ENCODE peak calls at places on chromosomes 7 and 10, in seven cellular contexts. H is lung, I is hepatocyte, G is uterus, Q is vagina, J is OCI-LY7, Y is cardiac muscle cell. K is an unnamed sample.

GRCh38 chr7:47889723-47890122 is 58.5 kb downstream of the PKD1L1 start:
- DNase-seq in I (no peak), G (no peak), H (no peak), Q (no peak), Y (no peak), J (no peak), K (peak)

GRCh38 chr7:149865437-149865836 is 8.3 kb upstream of the ATP6V0E2 start:
- DNase-seq in H (no peak), J (peak), I (no peak), G (no peak), Q (no peak), Y (peak), K (no peak)

GRCh38 chr10:93746844-93747284 is 10.9 kb upstream of the LGI1 start:
- DNase-seq in Y (peak), Q (no peak), I (peak), G (no peak), H (no peak), J (peak), K (peak)

GRCh38 chr7:45252248-45252647 is 94.7 kb downstream of the RAMP3 start:
- DNase-seq in J (no peak), I (no peak), Q (no peak), G (no peak), Y (no peak), H (peak), K (no peak)

GRCh38 chr10:34528320-34528719 is 286.8 kb downstream of the PARD3 start:
- DNase-seq in Q (no peak), J (no peak), H (peak), Y (peak), I (peak), G (no peak), K (no peak)

GRCh38 chr7:96497567-96497966 is 175.7 kb upstream of the SLC25A13 start:
- DNase-seq in G (no peak), J (no peak), I (no peak), Q (no peak), H (no peak), Y (no peak), K (no peak)

GRCh38 chr7:158266426-158266816 is 321.2 kb downstream of the PTPRN2 start:
- DNase-seq in I (no peak), G (no peak), Q (no peak), H (no peak), J (no peak), Y (no peak), K (no peak)

GRCh38 chr7:134315679-134316538 is 821 bp downstream of the SLC35B4 start:
- DNase-seq in Y (peak), G (no peak), H (peak), Q (no peak), I (peak), J (peak), K (no peak)

GRCh38 chr7:155001756-155002410 is 1.0 kb downstream of the PAXIP1 start:
- DNase-seq in Q (no peak), J (peak), Y (peak), I (peak), G (no peak), H (no peak), K (no peak)

GRCh38 chr7:153027904-153028303 is 268.4 kb downstream of the ACTR3B start:
- DNase-seq in J (no peak), Y (no peak), I (no peak), H (no peak), G (no peak), Q (no peak), K (no peak)

GRCh38 chr10:27723436-27723835 is 22.2 kb downstream of the MKX start:
- DNase-seq in Y (peak), H (no peak), I (no peak), G (no peak), Q (no peak), J (no peak), K (no peak)

GRCh38 chr10:124075116-124075955 is 18.1 kb downstream of the CHST15 start:
- DNase-seq in Q (no peak), G (no peak), H (no peak), Y (no peak), I (no peak), J (peak), K (peak)

DNA sequence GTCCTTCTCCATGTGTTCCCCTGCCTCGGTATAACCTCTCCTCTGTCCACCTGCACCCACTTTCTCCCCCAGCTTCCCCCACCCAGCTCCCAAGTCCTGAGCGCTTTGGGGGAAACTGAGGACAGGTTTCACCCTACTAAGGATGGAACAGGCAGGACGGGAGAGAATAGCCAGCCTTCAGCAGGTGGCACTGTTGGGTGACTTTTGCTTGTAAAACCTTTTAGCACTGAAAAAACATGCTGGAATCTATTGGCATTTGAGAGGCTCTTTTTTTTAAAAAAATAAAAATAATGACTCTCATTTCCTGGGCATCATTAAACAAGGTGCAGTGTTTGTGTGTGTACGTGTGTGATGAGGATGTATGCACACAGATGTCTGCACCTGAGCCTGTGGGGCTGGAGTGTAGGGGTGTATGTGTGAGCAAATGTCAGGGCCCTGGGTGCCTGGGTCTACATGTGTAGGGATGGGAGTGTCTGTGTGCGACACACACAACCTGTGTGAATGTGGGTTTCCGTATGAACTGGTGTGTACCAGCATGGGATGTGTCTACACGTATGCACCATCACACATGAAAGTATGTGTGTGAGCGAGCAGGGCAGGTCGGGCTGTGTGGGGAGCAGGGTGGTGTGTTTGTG is 177.9 kb downstream of the RPS24 start:
- DNase-seq in Y (peak), H (no peak), I (peak), Q (no peak), J (peak), G (peak), K (peak)
- H3K27ac ChIP-seq in Y (peak), H (no peak), I (no peak), Q (no peak), J (no peak), G (peak), K (no peak)

DNA sequence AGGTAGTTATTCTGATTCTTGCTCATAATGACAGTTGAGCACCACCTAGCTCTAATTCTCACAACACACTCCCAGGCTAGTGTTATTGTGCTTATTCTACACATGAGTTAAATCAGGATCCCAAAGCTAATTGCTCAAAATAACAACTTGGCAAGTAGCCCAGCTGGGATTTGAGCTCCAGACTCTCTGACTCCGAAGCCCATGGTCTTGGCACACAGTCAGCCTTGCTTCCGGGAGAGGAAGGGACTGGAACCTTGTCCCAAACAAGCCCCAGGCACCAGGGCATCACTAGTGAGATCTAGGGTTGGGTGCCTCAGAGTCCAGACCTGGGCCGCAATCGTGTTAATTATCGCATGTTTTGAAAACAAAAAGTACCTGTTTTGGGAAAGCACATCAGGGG is 101.4 kb downstream of the GPAM start:
- DNase-seq in Q (no peak), G (peak), Y (no peak), H (no peak), J (no peak), I (peak), K (peak)
- TF ChIP-seq CTCF in Q (no peak), G (no peak), Y (no peak), H (no peak), J (no peak), I (no peak), K (no peak)

DNA sequence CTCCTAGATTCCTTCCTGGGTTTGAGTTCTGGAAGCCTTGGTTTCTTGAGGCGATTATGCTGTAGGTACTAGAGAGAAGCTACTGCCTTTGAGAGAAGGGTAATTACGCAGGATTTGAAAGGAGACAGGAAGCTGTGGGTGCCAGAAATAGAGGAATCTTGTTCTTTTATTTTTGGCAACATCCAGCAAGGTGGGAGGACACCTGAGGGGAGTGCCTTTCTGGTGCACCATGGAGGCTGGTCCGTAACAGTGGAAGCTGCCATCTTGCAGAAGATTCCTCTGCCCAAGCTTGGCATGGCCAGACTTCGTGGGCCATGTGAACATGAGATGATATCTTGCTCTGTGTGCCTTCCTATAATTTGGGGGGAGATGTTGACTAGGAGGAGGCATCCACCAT is 98.0 kb downstream of the PFKFB3 start:
- DNase-seq in Q (no peak), G (no peak), J (no peak), H (no peak), I (no peak), Y (no peak), K (no peak)
- H3K27ac ChIP-seq in Q (no peak), G (no peak), J (peak), H (no peak), I (peak), Y (peak), K (no peak)

DNA sequence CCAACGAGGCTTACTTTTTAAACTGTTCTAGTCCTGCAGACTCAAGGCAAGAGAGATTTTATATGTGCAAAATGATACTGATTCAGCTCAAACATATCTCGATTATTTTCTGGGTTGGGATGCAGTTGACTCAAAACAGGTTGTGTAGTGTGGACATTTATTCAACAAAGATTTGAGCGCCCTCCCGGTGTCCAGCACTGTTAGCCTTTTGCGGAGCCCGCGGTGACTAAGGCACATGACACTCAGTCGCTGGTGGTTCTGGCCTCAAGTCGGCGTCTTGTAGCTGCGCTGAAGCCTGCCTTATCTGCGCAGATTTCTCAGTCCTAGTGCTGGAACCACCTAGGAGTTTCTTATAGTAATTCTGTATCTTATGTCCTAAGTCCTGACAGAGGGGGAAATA is 938 bp upstream of the CADPS2 start:
- DNase-seq in G (peak), Y (peak), H (peak), J (no peak), Q (no peak), I (peak), K (peak)
- TF ChIP-seq CTCF in G (peak), Y (peak), H (no peak), J (no peak), Q (peak), I (peak), K (no peak)

GRCh38 chr10:95416270-95416669 is 125.5 kb upstream of the PDLIM1 start:
- DNase-seq in G (no peak), I (no peak), J (no peak), Q (no peak), Y (no peak), H (no peak), K (no peak)

GRCh38 chr10:95416973-95417372 is 126.2 kb upstream of the PDLIM1 start:
- DNase-seq in Y (no peak), I (no peak), J (no peak), G (no peak), H (no peak), Q (no peak), K (no peak)

GRCh38 chr10:95414016-95414830 is 123.4 kb upstream of the PDLIM1 start:
- DNase-seq in J (no peak), G (no peak), I (no peak), Y (no peak), H (no peak), Q (no peak), K (no peak)

GRCh38 chr10:95414844-95415545 is 124.2 kb upstream of the PDLIM1 start:
- DNase-seq in Y (no peak), G (no peak), H (no peak), I (no peak), J (no peak), Q (no peak), K (no peak)

GRCh38 chr10:95415631-95416031 is 124.8 kb upstream of the PDLIM1 start:
- DNase-seq in Y (no peak), G (no peak), H (no peak), Q (no peak), J (no peak), I (no peak), K (no peak)
- H3K27ac ChIP-seq in Y (no peak), G (peak), H (peak), Q (peak), J (no peak), I (no peak), K (no peak)

DNA sequence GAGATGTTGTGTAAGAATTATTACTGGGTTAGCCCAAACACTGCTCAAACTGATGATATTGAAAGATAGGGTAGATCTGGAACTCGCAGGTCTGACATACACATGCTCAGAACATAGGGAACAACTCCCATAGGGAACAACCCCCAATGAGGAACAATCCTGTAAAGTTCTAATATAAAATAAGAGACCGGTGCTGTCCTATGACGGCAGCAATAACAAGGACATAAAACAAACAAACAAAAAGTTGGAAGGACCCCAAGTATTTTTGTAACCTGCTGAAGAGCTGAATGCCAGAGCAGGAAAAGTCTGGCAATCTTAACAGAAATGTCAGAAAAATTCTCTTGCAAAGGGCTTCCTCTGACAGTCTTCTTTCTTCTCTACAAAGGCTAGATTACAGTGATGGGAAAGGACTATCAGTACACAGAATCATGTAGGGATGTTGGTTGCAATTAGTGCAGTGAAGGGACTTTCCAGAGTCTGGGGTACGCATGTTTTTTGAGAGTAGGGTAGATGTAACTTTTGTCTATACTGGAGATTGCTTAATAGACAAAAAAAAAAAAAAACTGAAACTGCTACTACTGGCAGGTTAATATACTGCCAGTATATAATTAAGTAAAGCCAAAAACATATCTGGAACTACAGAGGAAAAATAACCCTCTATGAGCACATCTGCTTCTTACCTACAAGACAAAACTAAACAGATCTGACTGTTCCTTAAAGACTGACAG is 35.5 kb downstream of the IDE start:
- DNase-seq in G (no peak), J (no peak), Y (peak), Q (no peak), H (no peak), I (no peak), K (no peak)
- TF ChIP-seq CTCF in G (no peak), J (no peak), Y (no peak), Q (no peak), H (no peak), I (no peak), K (no peak)

GRCh38 chr7:117871778-117872538 is 1.3 kb downstream of the CTTNBP2 start:
- DNase-seq in Q (no peak), H (no peak), G (peak), I (peak), Y (no peak), J (no peak), K (peak)
- H3K27ac ChIP-seq in Q (peak), H (no peak), G (peak), I (peak), Y (peak), J (no peak), K (no peak)

DNA sequence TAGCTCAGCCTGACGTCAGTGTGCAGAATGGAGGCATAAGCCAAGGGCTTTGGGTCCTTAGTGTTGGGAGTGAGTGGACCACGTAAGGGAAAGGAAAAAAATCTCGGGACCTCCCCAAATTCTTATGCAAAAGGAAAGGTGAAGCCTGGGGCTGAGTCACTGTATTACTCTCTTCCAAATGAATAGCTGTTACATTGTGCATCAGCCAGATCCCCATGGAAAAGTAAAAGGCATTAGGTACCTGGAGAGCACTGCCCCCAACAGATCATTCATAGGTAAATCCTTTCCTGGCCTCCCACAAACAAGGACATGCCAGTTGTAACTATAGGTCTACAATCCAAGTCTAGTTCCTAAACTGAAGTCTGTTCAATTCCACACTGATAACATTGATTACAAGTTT is 170.5 kb downstream of the C1GALT1 start:
- DNase-seq in Y (no peak), I (peak), G (no peak), J (no peak), Q (no peak), H (no peak), K (no peak)
- TF ChIP-seq CTCF in Y (no peak), I (peak), G (no peak), J (peak), Q (no peak), H (no peak), K (no peak)

K was measured in testis.